ENCODE peak calls at places on chromosomes 1 and 21, in five cellular contexts. P, N, U, O and J are unnamed samples.

GRCh38 chr21:43717967-43718871 is 710 bp upstream of the PDXK start:
- DNase-seq in P (no peak), N (no peak), U (peak; percentile 54), O (no peak), J (no peak)

GRCh38 chr1:216223521-216223920 is 199.7 kb downstream of the USH2A start:
- DNase-seq in P (no peak), N (no peak), U (no peak), O (no peak), J (no peak)

GRCh38 chr21:27802816-27803475 is 836.1 kb upstream of the ADAMTS5 start:
- DNase-seq in P (peak; percentile 56), N (no peak), U (peak; percentile 60), O (no peak), J (peak; percentile 43)

GRCh38 chr1:76330993-76331603 is 256.6 kb downstream of the ST6GALNAC3 start:
- DNase-seq in P (peak; percentile 70), N (peak; percentile 33), U (peak; percentile 69), O (no peak), J (peak; percentile 56)

GRCh38 chr1:174837386-174837785 is 162.4 kb upstream of the CACYBP start:
- DNase-seq in P (no peak), N (no peak), U (no peak), O (no peak), J (no peak)

GRCh38 chr1:99782397-99782796 is 16.0 kb upstream of the FRRS1 start:
- DNase-seq in P (no peak), N (no peak), U (no peak), O (no peak), J (no peak)

GRCh38 chr21:41948404-41948895 is 5.4 kb downstream of the C2CD2 start:
- DNase-seq in P (no peak), N (no peak), U (no peak), O (no peak), J (no peak)

GRCh38 chr1:107195476-107195875 is 54.6 kb downstream of the NTNG1 start:
- DNase-seq in P (peak; percentile 67), N (no peak), U (no peak), O (no peak), J (no peak)

GRCh38 chr1:43853161-43853921 is 80.3 kb upstream of the ARTN start:
- DNase-seq in P (peak; percentile 64), N (peak; percentile 50), U (no peak), O (no peak), J (no peak)

GRCh38 chr1:173663159-173663558 is 6.5 kb downstream of the ANKRD45 start:
- DNase-seq in P (no peak), N (no peak), U (no peak), O (no peak), J (no peak)

GRCh38 chr1:182002570-182002969 is 58.9 kb downstream of the ZNF648 start:
- DNase-seq in P (no peak), N (no peak), U (no peak), O (no peak), J (no peak)

GRCh38 chr1:206808615-206809014 is 36.3 kb upstream of the IL10 start:
- DNase-seq in P (peak; percentile 28), N (no peak), U (peak; percentile 62), O (no peak), J (no peak)

GRCh38 chr1:147334292-147334691 is 91.8 kb downstream of the CHD1L start:
- DNase-seq in P (no peak), N (no peak), U (peak; percentile 37), O (no peak), J (peak; percentile 49)

GRCh38 chr1:32010246-32010645 is 3.4 kb upstream of the KHDRBS1 start:
- DNase-seq in P (no peak), N (no peak), U (no peak), O (no peak), J (no peak)

GRCh38 chr1:155379180-155379876 is 58.6 kb downstream of the RUSC1 start:
- DNase-seq in P (no peak), N (peak; percentile 26), U (peak; percentile 44), O (no peak), J (peak; percentile 32)